ENCODE peak calls at places on chromosomes 4 and X, in six cellular contexts. U is Karpas-422, S is IMR-90, B is amygdala, D is Caki2, T is WTC11. X is an unnamed sample.

GRCh38 chr4:113509851-113510250 is 251.7 kb downstream of the CAMK2D start:
- DNase-seq in T (no peak), B (no peak), S (no peak), D (no peak), U (no peak), X (no peak)

GRCh38 chr4:68896749-68897148 is 54.9 kb downstream of the UGT2A3 start:
- DNase-seq in U (no peak), B (no peak), T (no peak), S (no peak), D (no peak), X (no peak)

GRCh38 chrX:121308276-121308805 is 260.9 kb downstream of the GLUD2 start:
- DNase-seq in T (peak), B (no peak), D (peak), U (peak), S (no peak), X (no peak)

GRCh38 chr4:24777528-24777927 is 17.8 kb upstream of the SOD3 start:
- DNase-seq in U (no peak), S (no peak), B (no peak), T (no peak), D (no peak), X (no peak)

GRCh38 chr4:14078311-14078710 is 450.8 kb upstream of the BOD1L1 start:
- DNase-seq in D (no peak), S (no peak), U (no peak), B (no peak), T (no peak), X (no peak)

GRCh38 chrX:40514376-40514775 is 66.4 kb upstream of the ATP6AP2 start:
- DNase-seq in T (no peak), D (no peak), B (no peak), S (no peak), U (no peak), X (no peak)

GRCh38 chr4:139530833-139531427 is 25.1 kb downstream of the SETD7 start:
- DNase-seq in U (peak), D (no peak), B (no peak), T (peak), S (no peak), X (peak)

GRCh38 chr4:101018836-101019235 is 328.5 kb downstream of the PPP3CA start:
- DNase-seq in S (no peak), B (no peak), T (no peak), D (no peak), U (no peak), X (no peak)

GRCh38 chr4:46385235-46385634 is 4.7 kb downstream of the GABRA2 start:
- DNase-seq in B (no peak), U (no peak), S (no peak), D (no peak), T (no peak), X (no peak)

GRCh38 chr4:26792639-26793038 is 68.0 kb upstream of the STIM2 start:
- DNase-seq in D (no peak), S (no peak), U (no peak), B (no peak), T (no peak), X (no peak)

GRCh38 chr4:7660640-7661039 is 225.9 kb upstream of the PSAPL1 start:
- DNase-seq in U (no peak), S (no peak), B (no peak), D (no peak), T (no peak), X (no peak)

GRCh38 chr4:61541474-61541873 is 341.3 kb downstream of the ADGRL3 start:
- DNase-seq in T (no peak), S (no peak), D (no peak), B (no peak), U (no peak), X (no peak)

GRCh38 chr4:85738721-85739120 is 263.8 kb downstream of the ARHGAP24 start:
- DNase-seq in U (no peak), T (no peak), S (no peak), B (no peak), D (no peak), X (no peak)

GRCh38 chr4:30822911-30823529 is 102.9 kb downstream of the PCDH7 start:
- DNase-seq in T (no peak), B (no peak), S (no peak), U (no peak), D (no peak), X (no peak)

GRCh38 chrX:64894454-64895038 is 81.7 kb downstream of the ZC4H2 start:
- DNase-seq in T (peak), U (peak), S (peak), D (no peak), B (no peak), X (peak)

GRCh38 chr4:170872794-170873193 is 783.0 kb upstream of the AADAT start:
- DNase-seq in D (no peak), T (no peak), S (no peak), B (no peak), U (no peak), X (no peak)

GRCh38 chr4:113040793-113041192 is 8.7 kb upstream of the ANK2 start:
- DNase-seq in S (no peak), U (no peak), D (no peak), B (no peak), T (no peak), X (no peak)

GRCh38 chrX:53831662-53832635 is 145.4 kb upstream of the HUWE1 start:
- DNase-seq in U (peak), S (peak), B (no peak), T (peak), D (peak), X (peak)

GRCh38 chrX:78199851-78200250 is 60.4 kb upstream of the TAF9B start:
- DNase-seq in S (peak), B (no peak), U (peak), T (no peak), D (peak), X (peak)

GRCh38 chr4:6469898-6470501 is 2.4 kb downstream of the PPP2R2C start:
- DNase-seq in S (no peak), D (no peak), B (no peak), U (no peak), T (no peak), X (no peak)

GRCh38 chrX:154322890-154323289 is 27.3 kb downstream of the TKTL1 start:
- DNase-seq in U (peak), T (no peak), B (no peak), S (no peak), D (no peak), X (no peak)

GRCh38 chr4:38563703-38564490 is 100.1 kb upstream of the KLF3 start:
- DNase-seq in B (peak), U (no peak), D (no peak), S (peak), T (no peak), X (no peak)

GRCh38 chr4:148563684-148564083 is 121.5 kb upstream of the NR3C2 start:
- DNase-seq in S (no peak), U (no peak), T (no peak), B (no peak), D (no peak), X (no peak)

GRCh38 chr4:2142630-2143427 is 83.7 kb downstream of the NAT8L start:
- DNase-seq in U (no peak), D (no peak), B (no peak), S (no peak), T (no peak), X (no peak)

GRCh38 chrX:102126863-102127262 is 1.4 kb downstream of the TCEAL2 start:
- DNase-seq in D (no peak), U (no peak), B (no peak), S (no peak), T (no peak), X (no peak)

GRCh38 chrX:39975094-39975865 is 122.5 kb downstream of the BCOR start:
- DNase-seq in B (no peak), U (no peak), T (no peak), S (no peak), D (no peak), X (no peak)

GRCh38 chrX:25028726-25029125 is 13.0 kb upstream of the ARX start:
- DNase-seq in B (no peak), U (no peak), S (peak), T (no peak), D (peak), X (no peak)

X was measured in CD4-positive, CD25-positive, alpha-beta regulatory T cell.